ENCODE peak calls at places on chromosomes 5 and 9, in seven cellular contexts. K is kidney tubule cell; F is non-pigmented ciliary epithelial cell; D is NCI-H748 treated with DMSO at 0.1 percent for 48 hours; V is CD4-positive, alpha-beta T cell; I is SHP77; Q is activated CD8-positive, alpha-beta memory T cell treated with anti-CD3 and anti-CD28 coated beads, Interleukin-2, amount 50 U/mL, for 48 hours. H is an unnamed sample.

GRCh38 chr9:36632892-36633291 is 60.2 kb downstream of the MELK start:
- DNase-seq in K (peak), F (peak), D (no peak), V (no peak), I (no peak), Q (no peak), H (no peak)

GRCh38 chr5:108669493-108669892 is 78.2 kb upstream of the FER start:
- DNase-seq in K (no peak), F (no peak), D (no peak), V (no peak), I (no peak), Q (no peak), H (no peak)

GRCh38 chr9:112887377-112887776 is 3.3 kb downstream of the SLC46A2 start:
- DNase-seq in K (no peak), F (no peak), D (no peak), V (no peak), I (no peak), Q (no peak), H (no peak)

GRCh38 chr9:78133751-78134150 is 102.1 kb upstream of the CEP78 start:
- DNase-seq in K (peak), F (no peak), D (no peak), V (no peak), I (no peak), Q (no peak), H (no peak)

GRCh38 chr9:107137495-107138202 is 145.4 kb upstream of the RAD23B start:
- DNase-seq in K (peak), F (peak), D (no peak), V (no peak), I (no peak), Q (no peak), H (no peak)

GRCh38 chr9:22216730-22217160 is 207.6 kb upstream of the CDKN2B start:
- DNase-seq in K (peak), F (no peak), D (no peak), V (no peak), I (no peak), Q (no peak), H (no peak)

GRCh38 chr9:104682642-104683041 is 11.7 kb upstream of the OR13D1 start:
- DNase-seq in K (peak), F (peak), D (peak), V (no peak), I (peak), Q (no peak), H (peak)

GRCh38 chr9:13956107-13956506 is 357.8 kb downstream of the NFIB start:
- DNase-seq in K (no peak), F (no peak), D (no peak), V (no peak), I (no peak), Q (no peak), H (no peak)

GRCh38 chr5:20601678-20602100 is 613.7 kb upstream of the CDH18 start:
- DNase-seq in K (peak), F (peak), D (peak), V (no peak), I (no peak), Q (no peak), H (peak)